ENCODE peak calls at places on chromosomes 7 and 10, in five cellular contexts. P is AG04450, L is sciatic nerve, B is Right ventricle myocardium superior, F is fibroblast of lung. I is an unnamed sample.

GRCh38 chr7:149815121-149815520 is 23.1 kb upstream of the ZNF862 start:
- DNase-seq in P (no peak), L (no peak), B (no peak), F (no peak), I (no peak)

GRCh38 chr7:106866298-106867281 is 1.5 kb downstream of the PIK3CG start:
- DNase-seq in P (no peak), L (no peak), B (no peak), F (no peak), I (no peak)

GRCh38 chr7:117171106-117171505 is 151.8 kb downstream of the WNT2 start:
- DNase-seq in P (no peak), L (no peak), B (no peak), F (no peak), I (no peak)

GRCh38 chr10:80460399-80461207 is 6.5 kb downstream of the TSPAN14 start:
- DNase-seq in P (no peak), L (peak), B (peak), F (peak), I (no peak)

GRCh38 chr7:57201021-57201894 is 69.0 kb upstream of the ZNF479 start:
- DNase-seq in P (no peak), L (peak), B (no peak), F (no peak), I (no peak)

GRCh38 chr7:2078899-2079298 is 153.8 kb downstream of the MAD1L1 start:
- DNase-seq in P (no peak), L (no peak), B (no peak), F (no peak), I (no peak)

GRCh38 chr10:103278424-103278823 is 1.5 kb downstream of the INA start:
- DNase-seq in P (no peak), L (no peak), B (no peak), F (no peak), I (no peak)

GRCh38 chr10:124173298-124173900 is 80.0 kb upstream of the CHST15 start:
- DNase-seq in P (no peak), L (no peak), B (no peak), F (no peak), I (no peak)

GRCh38 chr7:31437466-31437865 is 76.4 kb upstream of the ITPRID1 start:
- DNase-seq in P (no peak), L (no peak), B (no peak), F (no peak), I (no peak)

GRCh38 chr10:22624289-22624738 is 90.1 kb downstream of the PIP4K2A start:
- DNase-seq in P (peak), L (no peak), B (no peak), F (peak), I (no peak)

GRCh38 chr10:17023386-17024298 is 106.0 kb downstream of the CUBN start:
- DNase-seq in P (peak), L (no peak), B (no peak), F (peak), I (peak)

GRCh38 chr7:70568674-70569334 is 563.1 kb upstream of the GALNT17 start:
- DNase-seq in P (no peak), L (no peak), B (peak), F (peak), I (no peak)

GRCh38 chr10:116211682-116212081 is 61.3 kb downstream of the GFRA1 start:
- DNase-seq in P (peak), L (no peak), B (no peak), F (peak), I (no peak)

GRCh38 chr7:151392002-151392401 is 17.8 kb downstream of the WDR86 start:
- DNase-seq in P (no peak), L (no peak), B (no peak), F (no peak), I (no peak)

GRCh38 chr10:99731296-99732032 is 463 bp downstream of the COX15 start:
- DNase-seq in P (no peak), L (no peak), B (no peak), F (no peak), I (no peak)

GRCh38 chr10:106181491-106181890 is 983.0 kb downstream of the SORCS1 start:
- DNase-seq in P (no peak), L (no peak), B (no peak), F (peak), I (no peak)

I was measured in stimulated activated CD4-positive, alpha-beta T cell treated with anti-CD3 and anti-CD28 coated beads, TNF-alpha, amount 100 ng/mL, for 48 hours.